ENCODE peak calls at places on chromosomes 13 and 19, in six cellular contexts. P, T, Q, Y, Z and H are unnamed samples.

GRCh38 chr19:1130801-1131717 is 27.3 kb downstream of the GPX4 start:
- DNase-seq in P (no peak), Q (no peak), T (no peak), Z (no peak), Y (no peak), H (no peak)

GRCh38 chr19:36182612-36183454 is 30.6 kb upstream of the COX7A1 start:
- DNase-seq in Z (no peak), Q (no peak), T (no peak), P (no peak), Y (no peak), H (no peak)

GRCh38 chr13:19864018-19864338 is 529 bp upstream of the ZMYM5 start:
- DNase-seq in P (no peak), Z (no peak), Q (no peak), Y (peak; percentile 44), T (peak; percentile 68), H (peak; percentile 46)

GRCh38 chr13:65508745-65509144 is 1721.4 kb downstream of the PCDH9 start:
- DNase-seq in P (no peak), Z (no peak), Y (no peak), Q (no peak), T (no peak), H (no peak)

GRCh38 chr13:79492313-79492798 is 11.4 kb downstream of the NDFIP2 start:
- DNase-seq in Q (no peak), Z (no peak), P (no peak), Y (no peak), T (no peak), H (no peak)

GRCh38 chr19:54388001-54388802 is 23.5 kb upstream of the LAIR1 start:
- DNase-seq in Y (no peak), Q (no peak), T (no peak), P (no peak), Z (no peak), H (peak; percentile 23)

GRCh38 chr13:77584111-77584510 is 48.6 kb downstream of the SCEL start:
- DNase-seq in Z (no peak), P (no peak), Y (no peak), Q (no peak), T (no peak), H (no peak)

GRCh38 chr13:98890186-98890585 is 87.7 kb downstream of the DOCK9 start:
- DNase-seq in P (no peak), Z (no peak), Y (no peak), Q (no peak), T (no peak), H (no peak)

GRCh38 chr19:4773047-4773640 is 18.4 kb upstream of the FEM1A start:
- DNase-seq in Z (no peak), P (no peak), T (no peak), Q (peak; percentile 25), Y (no peak), H (no peak)

GRCh38 chr13:83295684-83296083 is 586.6 kb downstream of the SLITRK1 start:
- DNase-seq in Y (no peak), Q (no peak), T (no peak), Z (no peak), P (no peak), H (no peak)

GRCh38 chr19:45499196-45500180 is 1.2 kb downstream of the PPM1N start:
- DNase-seq in Q (no peak), T (peak; percentile 70), Z (peak; percentile 98), Y (no peak), P (no peak), H (no peak)

GRCh38 chr19:788821-789472 is 8.3 kb upstream of the PTBP1 start:
- DNase-seq in P (peak; percentile 52), Z (peak; percentile 74), Y (no peak), T (peak; percentile 38), Q (no peak), H (no peak)

GRCh38 chr19:29873024-29873800 is 61.4 kb downstream of the CCNE1 start:
- DNase-seq in T (peak; percentile 83), Y (peak; percentile 82), Z (peak; percentile 94), P (no peak), Q (no peak), H (peak; percentile 79)

GRCh38 chr19:46639356-46640061 is 3.5 kb upstream of the GNG8 start:
- DNase-seq in Q (no peak), T (peak; percentile 51), Z (no peak), Y (no peak), P (no peak), H (no peak)

GRCh38 chr19:13817018-13817614 is 21.9 kb downstream of the ZSWIM4 start:
- DNase-seq in Y (no peak), P (no peak), Q (no peak), T (peak; percentile 90), Z (peak; percentile 99), H (no peak)

GRCh38 chr13:98507060-98507797 is 69.7 kb downstream of the STK24 start:
- DNase-seq in Q (no peak), P (peak; percentile 48), T (no peak), Z (no peak), Y (no peak), H (no peak)

GRCh38 chr13:62250501-62251175 is 835.0 kb upstream of the PCDH20 start:
- DNase-seq in Z (no peak), Q (no peak), P (no peak), T (no peak), Y (no peak), H (no peak)

GRCh38 chr13:27449081-27449603 is 1.2 kb downstream of the MTIF3 start:
- DNase-seq in T (no peak), P (no peak), Y (no peak), Q (no peak), Z (no peak), H (no peak)

GRCh38 chr19:52217576-52217975 is 27.7 kb downstream of the PPP2R1A start:
- DNase-seq in P (no peak), T (peak; percentile 47), Q (no peak), Z (no peak), Y (no peak), H (no peak)

GRCh38 chr19:4653793-4654436 is 14.6 kb downstream of the TNFAIP8L1 start:
- DNase-seq in Y (no peak), T (no peak), Z (no peak), Q (no peak), P (no peak), H (no peak)

GRCh38 chr13:80428344-80429096 is 87.6 kb upstream of the SPRY2 start:
- DNase-seq in T (no peak), Q (no peak), Z (no peak), P (no peak), Y (no peak), H (no peak)

GRCh38 chr13:28630864-28631263 is 28.1 kb upstream of the POMP start:
- DNase-seq in Q (no peak), P (no peak), T (no peak), Z (no peak), Y (no peak), H (no peak)

GRCh38 chr13:49046002-49046401 is 70.3 kb downstream of the FNDC3A start:
- DNase-seq in Q (no peak), Z (no peak), T (no peak), Y (no peak), P (no peak), H (no peak)

GRCh38 chr19:30431591-30431990 is 59.4 kb downstream of the ZNF536 start:
- DNase-seq in T (no peak), P (no peak), Z (peak; percentile 22), Y (no peak), Q (no peak), H (no peak)

GRCh38 chr19:40549007-40549708 is 27.5 kb upstream of the SHKBP1 start:
- DNase-seq in T (peak; percentile 85), P (peak; percentile 49), Y (peak; percentile 79), Q (no peak), Z (peak; percentile 92), H (peak; percentile 72)

GRCh38 chr13:35947315-35947714 is 183.9 kb downstream of the DCLK1 start:
- DNase-seq in Y (no peak), Q (no peak), P (no peak), T (no peak), Z (no peak), H (no peak)

GRCh38 chr19:29812080-29812880 is 489 bp downstream of the CCNE1 start:
- DNase-seq in Z (peak; percentile 55), T (peak; percentile 64), Q (no peak), P (no peak), Y (no peak), H (no peak)

GRCh38 chr19:9430444-9430843 is 4.9 kb downstream of the ZNF266 start:
- DNase-seq in Z (no peak), Y (no peak), T (no peak), P (no peak), Q (no peak), H (no peak)
- TF ChIP-seq TAF1 in Z (no peak), Y (no peak), T (no peak), P (no peak), Q (no peak), H (no peak)

GRCh38 chr19:6458695-6459355 is 767 bp downstream of the SLC25A23 start:
- DNase-seq in Z (no peak), Q (no peak), Y (no peak), P (no peak), T (no peak), H (no peak)
- TF ChIP-seq POLR2A in Z (no peak), Q (no peak), Y (no peak), P (no peak), T (no peak), H (no peak)

GRCh38 chr19:5775668-5776309 is 8.8 kb downstream of the PRR22 start:
- DNase-seq in P (no peak), Q (no peak), Y (no peak), T (no peak), Z (no peak), H (no peak)
- TF ChIP-seq TAF1 in P (no peak), Q (no peak), Y (no peak), T (no peak), Z (no peak), H (no peak)

GRCh38 chr13:30025351-30025750 is 174.9 kb upstream of the UBL3 start:
- DNase-seq in T (no peak), P (no peak), Z (no peak), Y (no peak), Q (no peak), H (no peak)

GRCh38 chr13:30026093-30026492 is 175.7 kb upstream of the UBL3 start:
- DNase-seq in Y (no peak), Z (no peak), Q (no peak), T (no peak), P (no peak), H (no peak)

GRCh38 chr13:30030141-30030750 is 179.8 kb upstream of the UBL3 start:
- DNase-seq in T (no peak), P (no peak), Z (no peak), Q (no peak), Y (no peak), H (no peak)

GRCh38 chr13:30026909-30027308 is 176.5 kb upstream of the UBL3 start:
- DNase-seq in T (no peak), Z (no peak), Q (no peak), Y (no peak), P (peak; percentile 60), H (no peak)

DNA sequence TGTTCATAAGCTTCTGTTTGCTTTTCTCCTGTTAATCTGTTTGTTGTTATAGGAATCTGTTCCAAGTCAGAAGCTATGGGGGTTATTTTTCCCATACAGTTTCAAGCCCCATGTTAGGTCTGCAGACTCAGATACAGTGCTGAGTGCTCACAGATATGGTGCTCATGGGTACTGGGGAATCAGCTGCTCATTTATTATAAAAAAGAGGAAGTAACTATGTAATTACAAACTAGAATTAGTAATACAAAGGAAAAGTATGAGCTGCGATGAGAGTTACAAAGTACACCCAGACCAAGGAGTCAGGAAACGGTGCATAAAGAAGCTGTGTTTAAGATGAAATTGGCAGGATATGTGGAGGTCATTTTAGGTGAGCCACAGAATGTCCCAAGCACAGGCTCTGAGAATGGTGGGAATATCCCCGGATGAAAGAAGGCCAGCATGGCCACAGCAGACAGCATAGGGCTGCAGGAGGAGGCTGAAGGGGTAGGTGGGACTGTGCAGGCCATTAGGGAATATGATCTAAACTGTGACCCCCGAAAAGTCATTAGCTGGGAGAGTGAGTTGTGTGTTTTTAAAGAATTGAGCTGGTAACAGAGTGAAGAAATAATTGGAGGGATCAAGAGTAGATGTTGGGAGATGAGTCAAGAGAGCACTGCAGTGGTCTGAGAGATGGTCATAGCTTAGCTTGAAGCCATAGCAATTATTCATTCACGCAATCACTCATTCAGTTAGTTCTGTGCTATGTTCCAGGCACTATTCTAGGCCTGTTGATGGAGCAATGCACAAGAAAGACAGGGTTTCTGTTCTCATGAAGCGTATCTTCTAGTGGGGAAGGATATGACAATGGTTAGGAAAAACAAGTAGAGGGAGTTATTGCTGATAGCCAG is 177.4 kb upstream of the UBL3 start:
- DNase-seq in Y (no peak), T (no peak), P (no peak), Z (no peak), Q (no peak), H (no peak)
- TF ChIP-seq POLR2A in Y (no peak), T (no peak), P (no peak), Z (no peak), Q (no peak), H (no peak)